ENCODE peak calls at places on chromosomes 12 and 14, in five cellular contexts. Q, F, I, O and B are unnamed samples.

GRCh38 chr12:57712671-57713070 is 18.7 kb downstream of the OS9 start:
- DNase-seq in Q (no peak), F (no peak), I (no peak), O (no peak), B (no peak)

GRCh38 chr12:121797937-121798801 is 4.7 kb upstream of the RHOF start:
- DNase-seq in Q (peak), F (no peak), I (no peak), O (peak), B (no peak)

GRCh38 chr12:99367181-99367580 is 280.4 kb upstream of the GARIN6 start:
- DNase-seq in Q (no peak), F (no peak), I (no peak), O (no peak), B (no peak)

GRCh38 chr12:5432011-5432400 is at the start of gene NTF3:
- DNase-seq in Q (peak), F (peak), I (no peak), O (no peak), B (no peak)

GRCh38 chr12:49920241-49920914 is 16.7 kb upstream of the FAIM2 start:
- DNase-seq in Q (peak), F (no peak), I (peak), O (no peak), B (no peak)

GRCh38 chr12:86389949-86390348 is 133.8 kb upstream of the MGAT4C start:
- DNase-seq in Q (no peak), F (no peak), I (peak), O (peak), B (no peak)

GRCh38 chr12:89355243-89356068 is 3.2 kb upstream of the DUSP6 start:
- DNase-seq in Q (no peak), F (no peak), I (no peak), O (peak), B (no peak)

GRCh38 chr12:113479193-113479577 is 7.5 kb upstream of the LHX5 start:
- DNase-seq in Q (peak), F (no peak), I (no peak), O (no peak), B (no peak)

GRCh38 chr14:100076630-100077029 is 11.4 kb downstream of the EVL start:
- DNase-seq in Q (no peak), F (no peak), I (peak), O (peak), B (no peak)

GRCh38 chr14:22311625-22312024 is 277.4 kb downstream of the DAD1 start:
- DNase-seq in Q (no peak), F (no peak), I (no peak), O (no peak), B (no peak)

GRCh38 chr14:68365228-68365627 is 427.6 kb downstream of the ZFP36L1 start:
- DNase-seq in Q (no peak), F (no peak), I (peak), O (peak), B (no peak)

GRCh38 chr14:92670177-92670576 is 78.2 kb downstream of the LGMN start:
- DNase-seq in Q (no peak), F (peak), I (no peak), O (peak), B (peak)

GRCh38 chr12:57836442-57837375 is 9.8 kb downstream of the CTDSP2 start:
- DNase-seq in Q (peak), F (peak), I (peak), O (peak), B (peak)

GRCh38 chr12:124188561-124189405 is 106.1 kb upstream of the RFLNA start:
- DNase-seq in Q (no peak), F (no peak), I (peak), O (no peak), B (no peak)

GRCh38 chr14:99510556-99511139 is 29.4 kb downstream of the CCNK start:
- DNase-seq in Q (no peak), F (no peak), I (no peak), O (no peak), B (no peak)

GRCh38 chr14:98926151-98926550 is 345.8 kb downstream of the BCL11B start:
- DNase-seq in Q (no peak), F (peak), I (no peak), O (no peak), B (no peak)

GRCh38 chr12:110244372-110244771 is 36.7 kb upstream of the ATP2A2 start:
- DNase-seq in Q (no peak), F (no peak), I (no peak), O (no peak), B (no peak)

GRCh38 chr14:100619382-100620305 is 32.4 kb upstream of the BEGAIN start:
- DNase-seq in Q (peak), F (no peak), I (no peak), O (no peak), B (no peak)

GRCh38 chr12:12267801-12268200 is 957 bp upstream of the LRP6 start:
- DNase-seq in Q (peak), F (no peak), I (no peak), O (no peak), B (peak)

GRCh38 chr12:106238146-106238545 is 9.7 kb downstream of the CKAP4 start:
- DNase-seq in Q (peak), F (no peak), I (no peak), O (no peak), B (no peak)

GRCh38 chr12:98371419-98371818 is 144.0 kb upstream of the TMPO start:
- DNase-seq in Q (no peak), F (no peak), I (no peak), O (peak), B (no peak)

GRCh38 chr12:32801269-32802019 is 45.7 kb upstream of the YARS2 start:
- DNase-seq in Q (no peak), F (no peak), I (no peak), O (no peak), B (no peak)

GRCh38 chr14:96180004-96180403 is 24.6 kb upstream of the BDKRB2 start:
- DNase-seq in Q (no peak), F (no peak), I (no peak), O (no peak), B (no peak)

GRCh38 chr14:37787879-37788494 is 192.6 kb downstream of the TTC6 start:
- DNase-seq in Q (no peak), F (no peak), I (no peak), O (no peak), B (no peak)

GRCh38 chr14:67513631-67514108 is 19.4 kb upstream of the PLEKHH1 start:
- DNase-seq in Q (no peak), F (peak), I (no peak), O (no peak), B (no peak)

GRCh38 chr14:49975286-49975685 is 82.4 kb downstream of the ARF6 start:
- DNase-seq in Q (no peak), F (no peak), I (peak), O (peak), B (no peak)

GRCh38 chr12:1083888-1084262 is 92.9 kb downstream of the ERC1 start:
- DNase-seq in Q (no peak), F (no peak), I (no peak), O (peak), B (peak)

GRCh38 chr14:100584056-100585031 is 2.9 kb downstream of the BEGAIN start:
- DNase-seq in Q (peak), F (no peak), I (no peak), O (no peak), B (no peak)

GRCh38 chr12:25557830-25558436 is 4.8 kb upstream of the LMNTD1 start:
- DNase-seq in Q (peak), F (peak), I (peak), O (peak), B (peak)

DNA sequence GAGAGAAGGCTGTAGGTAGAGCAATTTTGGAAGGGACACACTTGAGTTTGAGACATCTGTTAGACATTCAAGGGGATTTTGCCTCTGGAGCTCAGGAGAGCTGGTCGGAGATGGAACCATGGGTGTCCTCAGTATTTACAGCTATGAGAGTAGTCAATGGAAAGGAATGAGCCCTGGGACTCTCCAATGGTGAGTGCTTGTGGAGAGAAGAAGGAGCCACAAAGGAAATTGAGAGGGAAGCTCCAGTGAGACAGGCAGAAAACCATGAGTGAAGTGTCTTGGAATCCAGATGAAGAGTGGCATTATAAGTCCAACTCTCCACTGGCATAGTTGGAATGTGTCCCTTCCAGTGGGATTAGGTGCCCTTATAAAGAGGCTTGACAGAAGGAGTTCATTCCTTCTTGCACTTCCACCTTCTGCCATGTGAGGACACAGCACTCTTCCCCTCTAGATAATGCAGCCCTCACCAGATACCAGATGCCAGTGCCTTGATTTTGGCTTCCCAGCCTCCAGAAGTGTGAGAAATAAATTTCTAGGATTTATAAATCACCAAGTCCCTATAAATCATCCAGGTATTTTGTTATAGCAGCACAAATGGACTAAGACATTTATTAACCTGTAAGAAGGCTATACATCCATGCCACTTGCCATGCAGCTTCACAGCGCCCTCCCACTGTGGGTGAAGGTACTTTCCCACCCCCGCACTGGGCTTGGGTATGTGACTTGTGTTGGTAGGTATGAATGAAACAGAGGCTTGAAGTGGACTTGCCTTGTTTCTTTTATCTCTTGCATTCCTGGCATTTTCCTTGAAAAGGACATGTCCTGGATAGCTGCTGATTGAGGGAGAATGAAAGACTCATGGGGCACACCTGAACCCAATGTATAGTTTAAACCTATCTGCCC is 27.3 kb downstream of the LLPH start:
- DNase-seq in Q (peak), F (no peak), I (no peak), O (no peak), B (peak)
- TF ChIP-seq CTCF in Q (peak), F (peak), I (peak), O (peak), B (peak)

DNA sequence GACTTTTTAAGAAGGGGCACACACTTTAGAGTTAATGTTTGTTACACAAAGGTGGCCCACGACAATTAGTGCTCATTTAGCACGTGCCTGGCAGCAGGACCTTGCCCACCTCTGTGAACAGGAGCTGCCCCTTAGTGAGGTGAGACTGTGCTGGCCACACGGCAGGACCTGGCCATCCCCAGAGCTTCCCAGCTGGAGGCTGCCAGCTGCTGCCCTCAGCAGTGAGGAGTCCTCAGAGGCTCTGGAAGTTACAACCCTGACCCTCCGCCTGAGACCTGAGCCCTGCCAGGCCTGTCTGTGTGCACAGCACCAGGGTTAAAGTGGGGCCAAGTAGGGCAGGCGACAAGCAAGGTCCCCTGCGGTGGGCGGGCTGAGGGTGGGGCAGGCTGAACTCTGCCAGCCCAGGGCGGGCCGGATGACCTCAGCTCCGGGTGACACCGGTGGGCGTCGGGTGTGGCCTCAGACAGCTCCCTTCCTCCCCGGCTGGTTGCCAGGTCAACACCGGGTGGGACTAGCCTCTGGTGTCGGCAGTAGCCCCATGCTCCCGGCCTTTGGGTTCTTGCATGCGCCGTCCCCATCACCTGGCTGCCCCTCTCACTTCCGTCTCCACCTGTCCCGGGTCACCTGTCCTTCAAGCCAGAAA is 9.2 kb upstream of the LBHD2 start:
- DNase-seq in Q (peak), F (no peak), I (no peak), O (no peak), B (peak)
- H3K4me3 ChIP-seq in Q (no peak), F (peak), I (peak), O (no peak), B (no peak)

GRCh38 chr12:53221203-53222076 is 10.6 kb downstream of the RARG start:
- DNase-seq in Q (peak), F (peak), I (no peak), O (peak), B (peak)
- TF ChIP-seq CTCF in Q (peak), F (peak), I (peak), O (peak), B (peak)

DNA sequence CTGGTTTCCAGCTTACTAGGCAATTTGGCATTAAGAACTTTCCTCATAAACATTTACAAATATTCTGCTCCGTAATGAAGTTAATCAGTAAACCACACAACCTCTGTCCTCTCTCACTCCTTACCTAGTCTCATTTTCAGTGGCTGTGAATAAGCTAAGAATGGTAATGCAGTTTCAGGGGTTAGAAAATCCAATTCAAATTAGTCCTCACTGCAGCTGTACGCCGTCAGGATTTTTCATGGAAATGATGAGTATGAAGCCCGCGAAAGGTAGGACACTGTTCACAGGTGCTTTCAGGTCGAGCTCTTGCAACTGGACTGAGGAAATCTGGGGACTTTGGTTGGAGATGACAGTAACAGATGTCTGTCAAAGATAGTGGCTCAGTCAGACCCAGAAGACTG is 29.6 kb downstream of the NR1H4 start:
- DNase-seq in Q (no peak), F (no peak), I (no peak), O (no peak), B (no peak)
- H3K4me3 ChIP-seq in Q (no peak), F (no peak), I (no peak), O (no peak), B (no peak)

DNA sequence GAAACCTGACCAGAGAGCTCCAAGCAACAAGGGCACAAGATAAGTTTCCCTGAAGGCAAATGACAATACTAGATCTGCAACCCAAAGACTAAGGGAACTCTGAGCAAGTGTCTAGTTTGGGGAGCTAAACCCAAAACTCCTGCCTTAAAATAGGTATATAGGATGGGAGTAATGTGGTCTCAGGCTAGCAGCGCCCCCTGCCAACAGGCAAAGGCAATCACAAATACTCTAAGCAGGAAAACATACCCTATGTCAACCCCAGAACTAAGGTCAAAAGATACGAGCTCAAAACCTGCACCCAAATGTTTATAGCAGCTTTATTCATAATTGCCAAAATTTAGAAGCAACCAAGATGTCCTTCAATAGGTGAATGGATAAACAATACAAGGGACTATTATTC is 218.8 kb downstream of the ITPR2 start:
- DNase-seq in Q (peak), F (peak), I (peak), O (no peak), B (peak)
- TF ChIP-seq CTCF in Q (peak), F (peak), I (peak), O (peak), B (peak)